ENCODE peak calls at places on chromosomes 12 and 14, in ten cellular contexts. N is H9, L is GM06990, M is GM10248, K is Calu3, Q is WTC11, P is upper lobe of right lung, G is mesothelial cell of epicardium, S is heart right ventricle, A is PC-3. Z is an unnamed sample.
A peak's percentile ranks its signal among the peaks of the same experiment; 100 is the strongest.

GRCh38 chr12:30145351-30146017 is 361.7 kb upstream of the TMTC1 start:
- DNase-seq in N (no peak), L (no peak), M (no peak), K (no peak), Q (no peak), P (no peak), G (no peak), S (no peak), A (no peak), Z (no peak)

GRCh38 chr12:93582351-93582750 is 9.9 kb downstream of the SOCS2 start:
- DNase-seq in N (no peak), L (no peak), M (no peak), K (no peak), Q (no peak), P (no peak), G (no peak), S (no peak), A (no peak), Z (no peak)

GRCh38 chr14:72788972-72789728 is 104.8 kb downstream of the DPF3 start:
- DNase-seq in N (no peak), L (no peak), M (no peak), K (no peak), Q (no peak), P (no peak), G (no peak), S (no peak), A (no peak), Z (no peak)

GRCh38 chr12:132700212-132700913 is 10.3 kb upstream of the PGAM5 start:
- DNase-seq in N (no peak), L (no peak), M (no peak), K (no peak), Q (no peak), P (no peak), G (no peak), S (no peak), A (peak; percentile 96), Z (no peak)

GRCh38 chr12:75725505-75726120 is 214.2 kb upstream of the KRR1 start:
- DNase-seq in N (no peak), L (no peak), M (no peak), K (peak; percentile 32), Q (no peak), P (no peak), G (no peak), S (no peak), A (peak; percentile 87), Z (no peak)

GRCh38 chr12:3761116-3761770 is 8.3 kb upstream of the CRACR2A start:
- DNase-seq in N (peak; percentile 18), L (no peak), M (no peak), K (no peak), Q (no peak), P (no peak), G (no peak), S (no peak), A (no peak), Z (no peak)

GRCh38 chr14:23005451-23005850 is 4.5 kb downstream of the C14orf93 start:
- DNase-seq in N (no peak), L (no peak), M (no peak), K (no peak), Q (no peak), P (no peak), G (no peak), S (no peak), A (no peak), Z (no peak)

GRCh38 chr12:66156654-66157053 is 13.1 kb downstream of the TMBIM4 start:
- DNase-seq in N (no peak), L (no peak), M (no peak), K (no peak), Q (no peak), P (no peak), G (no peak), S (no peak), A (peak; percentile 59), Z (no peak)

GRCh38 chr12:20950248-20950647 is 139.7 kb downstream of the SLCO1B3 start:
- DNase-seq in N (no peak), L (no peak), M (peak; percentile 4), K (no peak), Q (no peak), P (no peak), G (no peak), S (no peak), A (peak; percentile 58), Z (no peak)

GRCh38 chr12:54012631-54013398 is 4.0 kb downstream of the HOXC8 start:
- DNase-seq in N (no peak), L (no peak), M (no peak), K (no peak), Q (no peak), P (no peak), G (no peak), S (no peak), A (peak; percentile 33), Z (no peak)

GRCh38 chr12:51866762-51867161 is 18.2 kb upstream of the FIGNL2 start:
- DNase-seq in N (no peak), L (no peak), M (no peak), K (no peak), Q (no peak), P (peak; percentile 9), G (no peak), S (no peak), A (no peak), Z (no peak)

DNA sequence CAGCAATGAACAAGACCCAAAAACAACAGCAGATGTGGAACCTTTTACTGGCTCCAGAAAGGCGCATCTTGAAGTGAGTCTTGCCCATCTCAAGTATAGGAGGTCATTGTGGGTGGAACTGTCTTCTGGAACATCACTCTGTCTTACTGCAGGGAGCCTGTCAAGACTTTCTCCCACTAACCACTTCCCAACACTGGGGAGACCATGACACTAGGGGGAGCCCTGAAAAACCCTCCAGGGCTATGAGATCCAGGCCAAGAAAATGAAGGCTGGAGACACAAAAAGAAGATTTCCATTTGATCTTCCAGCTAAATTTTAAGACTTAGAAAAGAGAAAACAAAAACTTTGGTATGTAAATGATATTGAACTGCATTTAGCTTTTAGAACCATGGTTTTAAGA is 13.5 kb upstream of the ATG14 start:
- DNase-seq in N (no peak), L (no peak), M (no peak), K (no peak), Q (no peak), P (no peak), G (no peak), S (no peak), A (no peak), Z (no peak)
- TF ChIP-seq CTCF in N (no peak), L (peak; percentile 46), M (no peak), K (no peak), Q (no peak), P (no peak), G (no peak), S (no peak), A (no peak), Z (no peak)

DNA sequence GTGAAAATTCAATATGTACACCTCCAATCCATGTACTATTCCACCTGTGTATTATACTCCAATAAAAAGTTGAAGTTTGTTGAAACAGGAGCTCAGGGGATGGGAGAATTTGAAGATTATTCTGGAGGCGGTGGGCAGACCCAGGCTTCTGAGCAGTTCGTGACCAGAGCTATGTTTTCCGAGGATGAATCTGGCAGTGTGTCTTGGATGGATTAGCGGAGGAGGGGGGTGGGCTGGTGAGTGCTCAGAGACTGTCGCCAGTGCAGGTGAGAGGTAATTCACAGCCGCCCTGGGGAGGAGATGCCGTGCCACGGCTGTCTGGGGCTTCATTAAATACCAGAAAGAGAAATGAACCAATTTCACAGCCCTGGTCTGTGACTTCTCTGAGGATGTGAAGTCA is 283.0 kb upstream of the RTL1 start:
- DNase-seq in N (no peak), L (no peak), M (no peak), K (no peak), Q (no peak), P (no peak), G (peak; percentile 19), S (no peak), A (no peak), Z (peak; percentile 55)
- TF ChIP-seq CTCF in N (no peak), L (no peak), M (no peak), K (no peak), Q (no peak), P (no peak), G (no peak), S (no peak), A (no peak), Z (no peak)

DNA sequence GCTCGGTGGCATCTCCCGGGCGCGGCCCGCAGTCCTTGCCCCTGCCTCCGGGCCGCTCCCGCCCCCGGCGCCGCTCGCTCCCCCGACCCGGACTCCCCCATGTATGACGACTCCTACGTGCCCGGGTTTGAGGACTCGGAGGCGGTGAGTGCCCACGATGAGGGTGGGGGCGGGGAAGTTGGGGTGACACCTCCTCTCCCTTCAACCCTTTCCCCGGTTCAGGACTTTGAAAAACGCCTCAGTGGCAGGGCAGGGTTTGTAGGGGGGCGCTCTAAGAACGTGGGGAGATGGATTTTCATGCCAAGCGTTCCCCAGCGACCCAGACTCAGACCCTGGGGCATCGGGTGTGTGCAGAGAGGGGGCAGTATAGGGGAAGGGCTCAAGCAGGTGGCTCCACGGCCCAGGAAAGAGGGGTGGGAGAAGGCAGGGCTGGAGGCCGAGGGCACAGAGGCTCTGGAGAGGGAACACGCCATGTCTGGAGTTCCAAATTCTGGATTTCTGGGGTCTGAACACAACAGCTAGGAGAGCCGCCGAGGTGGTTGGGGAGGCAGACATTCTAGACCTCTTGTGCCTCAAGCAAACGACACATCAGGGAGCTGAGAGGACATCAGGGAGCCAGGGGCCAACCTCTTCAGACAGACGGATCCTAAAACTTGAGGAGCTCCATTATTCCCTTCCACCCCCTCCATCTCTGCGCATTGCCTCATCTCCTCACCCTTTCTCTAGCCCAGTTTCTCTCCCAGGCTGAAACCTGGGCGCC is 715 bp downstream of the CACNB3 start:
- DNase-seq in N (peak; percentile 67), L (no peak), M (no peak), K (peak; percentile 57), Q (peak; percentile 64), P (peak; percentile 72), G (no peak), S (no peak), A (no peak), Z (no peak)
- TF ChIP-seq CTCF in N (peak; percentile 53), L (peak; percentile 29), M (peak; percentile 37), K (no peak), Q (no peak), P (peak; percentile 19), G (no peak), S (peak; percentile 15), A (peak; percentile 32), Z (peak; percentile 54)

GRCh38 chr12:64392221-64392620 is 1.7 kb upstream of the C12orf56 start:
- DNase-seq in N (no peak), L (no peak), M (peak; percentile 45), K (peak; percentile 45), Q (no peak), P (no peak), G (no peak), S (no peak), A (peak; percentile 76), Z (no peak)

GRCh38 chr12:64385468-64385867 is 5.1 kb downstream of the C12orf56 start:
- DNase-seq in N (no peak), L (no peak), M (no peak), K (peak; percentile 69), Q (no peak), P (no peak), G (no peak), S (no peak), A (peak; percentile 79), Z (no peak)

GRCh38 chr12:64389154-64389553 is 1.4 kb downstream of the C12orf56 start:
- DNase-seq in N (no peak), L (no peak), M (no peak), K (no peak), Q (no peak), P (no peak), G (no peak), S (no peak), A (no peak), Z (no peak)

GRCh38 chr12:64387201-64387816 is 3.2 kb downstream of the C12orf56 start:
- DNase-seq in N (no peak), L (no peak), M (no peak), K (no peak), Q (no peak), P (no peak), G (no peak), S (no peak), A (peak; percentile 80), Z (no peak)

GRCh38 chr12:64390275-64390851 is at the start of gene C12orf56:
- DNase-seq in N (peak; percentile 87), L (no peak), M (no peak), K (peak; percentile 74), Q (peak; percentile 78), P (no peak), G (no peak), S (peak; percentile 14), A (no peak), Z (peak; percentile 94)
- TF ChIP-seq CTCF in N (peak; percentile 11), L (no peak), M (no peak), K (no peak), Q (no peak), P (no peak), G (no peak), S (no peak), A (no peak), Z (no peak)